ENCODE peak calls at places on chromosome 6, in seven cellular contexts. F, B, E, A, C, D and R are unnamed samples.

GRCh38 chr6:51398064-51398740 is 579.5 kb downstream of the TFAP2B start:
- DNase-seq in F (peak; percentile 8), B (peak; percentile 47), E (no peak), A (no peak), C (no peak), D (no peak), R (no peak)

GRCh38 chr6:136956590-136957573 is 34.8 kb downstream of the SLC35D3 start:
- DNase-seq in F (peak; percentile 67), B (no peak), E (peak; percentile 32), A (no peak), C (no peak), D (no peak), R (peak; percentile 3)

GRCh38 chr6:27556406-27556805 is 83.5 kb upstream of the ZNF184 start:
- DNase-seq in F (no peak), B (no peak), E (no peak), A (no peak), C (no peak), D (no peak), R (no peak)

GRCh38 chr6:15413558-15414257 is 167.8 kb downstream of the JARID2 start:
- DNase-seq in F (no peak), B (no peak), E (no peak), A (peak; percentile 92), C (no peak), D (no peak), R (peak; percentile 65)

GRCh38 chr6:3296537-3297453 is 38.0 kb downstream of the PSMG4 start:
- DNase-seq in F (no peak), B (no peak), E (no peak), A (no peak), C (no peak), D (no peak), R (no peak)

GRCh38 chr6:131597448-131597847 is 24.4 kb downstream of the ARG1 start:
- DNase-seq in F (no peak), B (no peak), E (peak; percentile 24), A (peak; percentile 3), C (no peak), D (no peak), R (peak; percentile 6)

GRCh38 chr6:156662025-156662445 is 115.1 kb upstream of the ARID1B start:
- DNase-seq in F (no peak), B (no peak), E (no peak), A (no peak), C (no peak), D (no peak), R (peak; percentile 33)

GRCh38 chr6:138105446-138105845 is 1.8 kb downstream of the PERP start:
- DNase-seq in F (no peak), B (no peak), E (no peak), A (no peak), C (no peak), D (no peak), R (no peak)

GRCh38 chr6:116210750-116211425 is 43.0 kb downstream of the TSPYL4 start:
- DNase-seq in F (peak; percentile 13), B (no peak), E (no peak), A (no peak), C (no peak), D (no peak), R (peak; percentile 60)

GRCh38 chr6:42791706-42792320 is 10.0 kb downstream of the BICRAL start:
- DNase-seq in F (no peak), B (no peak), E (no peak), A (peak; percentile 18), C (no peak), D (no peak), R (no peak)

GRCh38 chr6:111566873-111567517 is 38.7 kb downstream of the TRAF3IP2 start:
- DNase-seq in F (no peak), B (no peak), E (peak; percentile 44), A (peak; percentile 41), C (no peak), D (no peak), R (no peak)
- H3K4me1 ChIP-seq in F (peaks cover 25% of the 10 kb centered on the region), B (peaks cover 54% of the 10 kb centered on the region), E (peaks cover 18% of the 10 kb centered on the region), A (peaks cover 31% of the 10 kb centered on the region), C (peaks cover 22% of the 10 kb centered on the region), D (peaks cover 3% of the 10 kb centered on the region), R (peaks cover 65% of the 10 kb centered on the region)

DNA sequence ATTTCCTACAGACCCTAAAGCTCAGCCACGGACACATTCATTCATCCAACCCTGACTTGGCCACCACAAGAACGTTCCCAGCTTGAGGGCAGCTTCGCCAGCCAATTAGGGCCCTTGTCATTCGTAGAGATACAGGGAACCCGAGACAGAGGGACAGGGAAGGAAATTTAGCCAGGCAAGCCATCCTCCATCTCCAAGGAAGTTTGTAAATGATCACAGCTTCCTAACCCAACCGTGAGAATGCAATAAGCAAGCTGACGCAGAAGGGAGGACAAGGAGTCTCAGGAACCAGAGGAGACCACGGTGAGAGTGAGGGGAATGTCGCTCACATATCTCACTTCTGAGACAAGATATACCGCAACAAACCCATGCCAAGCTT is 1.4 kb downstream of the TRAM2 start:
- DNase-seq in F (no peak), B (no peak), E (no peak), A (peak; percentile 37), C (no peak), D (no peak), R (peak; percentile 59)
- H3K4me1 ChIP-seq in F (peaks cover 40% of the 10 kb centered on the region), B (peaks cover 58% of the 10 kb centered on the region), E (peaks cover 44% of the 10 kb centered on the region), A (peaks cover 24% of the 10 kb centered on the region), C (peaks cover 45% of the 10 kb centered on the region), D (peaks cover 7% of the 10 kb centered on the region), R (peaks cover 60% of the 10 kb centered on the region)

GRCh38 chr6:31402324-31403282 is 792 bp upstream of the MICA start:
- DNase-seq in F (no peak), B (no peak), E (peak; percentile 34), A (peak; percentile 22), C (peak; percentile 20), D (no peak), R (peak; percentile 28)
- H3K4me1 ChIP-seq in F (no peaks in the 10 kb centered on the region), B (peaks cover 69% of the 10 kb centered on the region), E (peaks cover 68% of the 10 kb centered on the region), A (peaks cover 7% of the 10 kb centered on the region), C (peaks cover 39% of the 10 kb centered on the region), D (peaks cover 9% of the 10 kb centered on the region), R (peaks cover 41% of the 10 kb centered on the region)

GRCh38 chr6:17530321-17530835 is 69.7 kb upstream of the FAM8A1 start:
- DNase-seq in F (no peak), B (no peak), E (no peak), A (no peak), C (no peak), D (no peak), R (no peak)
- H3K4me1 ChIP-seq in F (no peaks in the 10 kb centered on the region), B (no peaks in the 10 kb centered on the region), E (no peaks in the 10 kb centered on the region), A (no peaks in the 10 kb centered on the region), C (no peaks in the 10 kb centered on the region), D (no peaks in the 10 kb centered on the region), R (no peaks in the 10 kb centered on the region)